ENCODE peak calls at places on chromosomes 1 and 21, in eight cellular contexts. R, G, K, Y, X, I, D and O are unnamed samples.

GRCh38 chr1:92916899-92917298 is 44.4 kb downstream of the DIPK1A start:
- DNase-seq in R (no peak), K (no peak), G (no peak), Y (no peak), X (no peak), I (no peak), D (no peak), O (no peak)

GRCh38 chr1:176448340-176448739 is 14.6 kb upstream of the PAPPA2 start:
- DNase-seq in G (no peak), I (no peak), X (no peak), K (no peak), D (no peak), R (no peak), Y (no peak), O (no peak)

GRCh38 chr1:171754381-171754705 is 12.5 kb upstream of the VAMP4 start:
- DNase-seq in Y (no peak), D (no peak), X (no peak), G (peak; percentile 51), R (no peak), K (peak; percentile 26), I (no peak), O (no peak)

GRCh38 chr21:29436143-29436542 is 137.4 kb downstream of the BACH1 start:
- DNase-seq in I (no peak), D (peak; percentile 5), X (peak; percentile 42), K (peak; percentile 36), Y (peak; percentile 16), R (no peak), G (peak; percentile 86), O (no peak)

GRCh38 chr1:161838362-161838761 is 72.2 kb downstream of the ATF6 start:
- DNase-seq in R (peak; percentile 59), X (no peak), G (no peak), I (no peak), Y (no peak), D (no peak), K (peak; percentile 49), O (no peak)

GRCh38 chr1:15070145-15070748 is 83.3 kb upstream of the TMEM51 start:
- DNase-seq in R (no peak), D (no peak), G (no peak), X (no peak), I (no peak), K (no peak), Y (no peak), O (no peak)

GRCh38 chr1:29711582-29712274 is 475.4 kb downstream of the PTPRU start:
- DNase-seq in X (no peak), K (no peak), I (no peak), D (no peak), G (peak; percentile 75), R (no peak), Y (no peak), O (no peak)

GRCh38 chr1:113871597-113872113 is at the start of gene PTPN22:
- DNase-seq in I (no peak), Y (peak; percentile 70), G (peak; percentile 76), R (no peak), X (peak; percentile 72), D (peak; percentile 76), K (peak; percentile 30), O (peak; percentile 68)

GRCh38 chr1:45007311-45007710 is 3.8 kb downstream of the HECTD3 start:
- DNase-seq in R (no peak), X (no peak), Y (no peak), G (no peak), I (no peak), K (no peak), D (no peak), O (no peak)

GRCh38 chr1:1827456-1827855 is 49.2 kb upstream of the NADK start:
- DNase-seq in I (no peak), X (no peak), Y (no peak), D (no peak), G (no peak), K (no peak), R (no peak), O (no peak)

GRCh38 chr21:32325706-32326105 is 27.1 kb downstream of the MRAP start:
- DNase-seq in Y (no peak), G (no peak), I (no peak), R (no peak), D (no peak), K (no peak), X (no peak), O (no peak)

GRCh38 chr21:43971201-43971991 is 40.7 kb upstream of the TRAPPC10 start:
- DNase-seq in I (no peak), G (no peak), R (no peak), Y (no peak), D (no peak), X (no peak), K (no peak), O (no peak)

GRCh38 chr1:21929951-21930615 is 7.0 kb downstream of the HSPG2 start:
- DNase-seq in G (no peak), R (no peak), D (no peak), I (no peak), K (peak; percentile 59), X (no peak), Y (peak; percentile 85), O (no peak)

GRCh38 chr1:170483041-170483440 is 48.9 kb upstream of the GORAB start:
- DNase-seq in K (no peak), R (no peak), D (no peak), Y (no peak), G (no peak), X (no peak), I (no peak), O (no peak)

GRCh38 chr1:171434717-171435346 is 50.5 kb upstream of the PRRC2C start:
- DNase-seq in X (no peak), R (peak; percentile 36), G (peak; percentile 94), I (peak; percentile 27), D (no peak), K (peak; percentile 29), Y (peak; percentile 18), O (no peak)

GRCh38 chr21:25639167-25639921 is at the start of gene JAM2:
- DNase-seq in I (peak; percentile 52), X (peak; percentile 24), Y (no peak), R (peak; percentile 66), D (peak; percentile 1), K (peak; percentile 60), G (peak; percentile 19), O (peak; percentile 66)

DNA sequence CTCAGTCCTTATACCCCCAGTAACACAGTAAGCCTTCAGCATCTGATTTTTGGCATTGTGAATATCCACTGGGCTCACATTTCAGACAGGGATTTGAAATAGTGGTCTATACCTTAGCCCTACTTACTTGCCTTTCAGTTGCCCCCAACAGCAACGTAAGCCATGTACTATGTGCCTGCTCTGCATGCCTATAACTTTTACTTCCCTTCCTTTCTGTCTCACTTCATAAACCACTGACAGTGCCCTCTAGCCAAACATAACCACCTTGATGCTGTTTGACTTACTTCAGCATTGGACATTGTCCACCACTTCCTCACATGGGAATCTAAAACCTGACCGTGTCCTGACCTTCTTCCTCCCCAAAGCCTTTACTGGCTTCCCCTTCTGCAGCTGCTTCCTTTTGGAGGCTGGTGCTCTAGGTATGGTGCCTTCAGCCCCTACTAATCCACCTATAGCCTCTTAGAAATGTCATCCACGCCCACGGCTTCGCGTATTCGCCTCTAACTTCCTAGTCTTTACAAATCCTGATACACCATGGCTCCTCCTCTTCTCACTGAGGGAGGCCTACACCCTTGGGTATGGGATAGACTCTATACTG is 3.6 kb upstream of the ZNF672 start:
- DNase-seq in D (no peak), Y (no peak), R (no peak), X (no peak), K (no peak), I (no peak), G (no peak), O (no peak)
- H3K27me3 ChIP-seq in D (peaks cover 4% of the 10 kb centered on the region), Y (no peaks in the 10 kb centered on the region), R (no peaks in the 10 kb centered on the region), X (peaks cover 7% of the 10 kb centered on the region), K (no peaks in the 10 kb centered on the region), I (peaks cover 5% of the 10 kb centered on the region), G (no peaks in the 10 kb centered on the region), O (no peaks in the 10 kb centered on the region)

GRCh38 chr1:226980565-226981385 is 40.7 kb downstream of the COQ8A start:
- DNase-seq in D (no peak), K (peak; percentile 80), R (no peak), G (no peak), Y (no peak), X (no peak), I (no peak), O (no peak)

GRCh38 chr1:226978350-226979114 is 38.4 kb downstream of the COQ8A start:
- DNase-seq in I (no peak), Y (no peak), K (no peak), G (no peak), D (no peak), R (no peak), X (no peak), O (no peak)

GRCh38 chr1:226980122-226980551 is 40.0 kb downstream of the COQ8A start:
- DNase-seq in G (no peak), K (no peak), R (no peak), X (no peak), Y (no peak), D (no peak), I (no peak), O (no peak)

GRCh38 chr1:226979115-226979516 is 39.0 kb downstream of the COQ8A start:
- DNase-seq in K (no peak), X (no peak), D (no peak), G (no peak), R (no peak), Y (no peak), I (no peak), O (no peak)

GRCh38 chr1:226979517-226980121 is 39.5 kb downstream of the COQ8A start:
- DNase-seq in D (no peak), K (peak; percentile 78), X (no peak), Y (no peak), R (no peak), I (no peak), G (no peak), O (no peak)
- H3K27ac ChIP-seq in D (no peak overlapping the region), K (peak overlapping the region; percentile 98), X (no peak overlapping the region), Y (no peak overlapping the region), R (peak overlapping the region; percentile 9), I (no peak overlapping the region), G (peak overlapping the region; percentile 93), O (no peak overlapping the region)

GRCh38 chr1:160499631-160500030 is 23.4 kb downstream of the SLAMF6 start:
- DNase-seq in Y (no peak), K (no peak), I (no peak), G (no peak), X (no peak), D (no peak), R (no peak), O (no peak)

GRCh38 chr1:160494620-160495019 is 28.4 kb downstream of the SLAMF6 start:
- DNase-seq in G (peak; percentile 13), D (no peak), I (peak; percentile 14), K (no peak), X (no peak), Y (peak; percentile 56), R (no peak), O (no peak)

GRCh38 chr1:160500321-160500990 is 22.6 kb downstream of the SLAMF6 start:
- DNase-seq in G (no peak), R (no peak), D (no peak), X (no peak), I (no peak), Y (no peak), K (no peak), O (no peak)

GRCh38 chr1:160492617-160493016 is 30.4 kb downstream of the SLAMF6 start:
- DNase-seq in G (no peak), X (no peak), D (no peak), K (no peak), R (no peak), Y (no peak), I (no peak), O (no peak)

GRCh38 chr1:160496334-160496733 is 26.7 kb downstream of the SLAMF6 start:
- DNase-seq in K (no peak), D (no peak), G (no peak), I (no peak), Y (no peak), R (no peak), X (no peak), O (no peak)
- H3K27me3 ChIP-seq in K (no peaks in the 10 kb centered on the region), D (no peaks in the 10 kb centered on the region), G (no peaks in the 10 kb centered on the region), I (no peaks in the 10 kb centered on the region), Y (no peaks in the 10 kb centered on the region), R (no peaks in the 10 kb centered on the region), X (no peaks in the 10 kb centered on the region), O (no peaks in the 10 kb centered on the region)

GRCh38 chr1:24688033-24688432 is 44.9 kb downstream of the SRRM1 start:
- DNase-seq in X (no peak), I (no peak), K (no peak), R (no peak), Y (no peak), D (no peak), G (no peak), O (no peak)
- H3K27ac ChIP-seq in X (no peak overlapping the region), I (no peak overlapping the region), K (no peak overlapping the region), R (no peak overlapping the region), Y (no peak overlapping the region), D (no peak overlapping the region), G (no peak overlapping the region), O (no peak overlapping the region)